ENCODE peak calls at places on chromosome 12, in eight cellular contexts. M is heart left ventricle; E is KG1; X is astrocyte; P is effector CD4-positive, alpha-beta T cell; U is kidney tubule cell; D is left cardiac atrium; Y is ACHN. Z is an unnamed sample.

GRCh38 chr12:99026332-99027116 is 381.4 kb downstream of the APAF1 start:
- DNase-seq in D (no peak), E (no peak), U (no peak), M (no peak), X (no peak), Y (no peak), P (no peak), Z (no peak)

GRCh38 chr12:124915249-124916236 is 1.1 kb upstream of the UBC start:
- DNase-seq in X (no peak), Y (peak), M (peak), D (peak), E (no peak), P (no peak), U (peak), Z (peak)

GRCh38 chr12:663293-663871 is at the start of gene NINJ2:
- DNase-seq in M (peak), E (no peak), D (peak), X (peak), U (no peak), P (no peak), Y (no peak), Z (peak)

GRCh38 chr12:126362964-126363363 is 1297.7 kb downstream of the AACS start:
- DNase-seq in P (no peak), Y (no peak), D (no peak), U (no peak), E (no peak), M (no peak), X (no peak), Z (no peak)

GRCh38 chr12:108724054-108724889 is 7.0 kb downstream of the CORO1C start:
- DNase-seq in D (no peak), Y (peak), P (no peak), E (no peak), M (peak), X (peak), U (peak), Z (no peak)

GRCh38 chr12:5948696-5949095 is 3.6 kb upstream of the ANO2 start:
- DNase-seq in P (no peak), U (no peak), Y (no peak), E (no peak), M (no peak), D (no peak), X (no peak), Z (no peak)

GRCh38 chr12:57726151-57726883 is 12.2 kb downstream of the AGAP2 start:
- DNase-seq in P (no peak), X (peak), E (no peak), M (peak), D (peak), Y (peak), U (peak), Z (peak)

GRCh38 chr12:112980491-112981158 is 2.3 kb downstream of the OAS2 start:
- DNase-seq in E (no peak), M (no peak), X (no peak), U (no peak), D (no peak), P (no peak), Y (no peak), Z (no peak)

GRCh38 chr12:18737819-18738218 is at the start of the genes CAPZA3 and PLCZ1:
- DNase-seq in X (no peak), M (no peak), Y (no peak), D (no peak), E (no peak), U (no peak), P (no peak), Z (no peak)

GRCh38 chr12:107450541-107450940 is 235.1 kb upstream of the PWP1 start:
- DNase-seq in M (no peak), E (no peak), X (no peak), D (no peak), P (no peak), U (no peak), Y (no peak), Z (no peak)

GRCh38 chr12:116508145-116509121 is 50.7 kb upstream of the MAP1LC3B2 start:
- DNase-seq in U (peak), M (peak), X (no peak), Y (peak), E (no peak), D (peak), P (no peak), Z (peak)

GRCh38 chr12:84911331-84912190 is 1.0 kb downstream of the SLC6A15 start:
- DNase-seq in M (no peak), U (peak), Y (peak), E (no peak), P (no peak), D (no peak), X (peak), Z (peak)

GRCh38 chr12:45581112-45581511 is 148.4 kb upstream of the ARID2 start:
- DNase-seq in U (no peak), D (no peak), P (no peak), Y (no peak), E (no peak), M (no peak), X (no peak), Z (no peak)

GRCh38 chr12:43233861-43234260 is 318.1 kb downstream of the ADAMTS20 start:
- DNase-seq in P (no peak), Y (no peak), X (no peak), E (no peak), U (no peak), D (no peak), M (no peak), Z (no peak)

GRCh38 chr12:124747426-124748161 is 116.1 kb downstream of the SCARB1 start:
- DNase-seq in U (peak), X (peak), Y (peak), D (no peak), M (no peak), E (no peak), P (no peak), Z (peak)